ENCODE peak calls at places on chromosomes 5 and 9, in eight cellular contexts. One of them, this sample, is unnamed. For H3K4me1, the result is how much of the 10 kb centered on the place peaks cover.

GRCh38 chr5:10503997-10504761 is 59.7 kb upstream of the ANKRD33B start:
- DNase-seq in CD4-positive, CD25-positive, alpha-beta regulatory T cell: no peak
- DNase-seq in endothelial cell of umbilical vein: no peak
- DNase-seq in lower lobe of right lung: no peak
- DNase-seq in body of pancreas: peak
- DNase-seq in adipocyte: no peak
- DNase-seq in ovary: no peak
- DNase-seq in MM.1S: no peak
- DNase-seq in this sample: no peak

GRCh38 chr5:133773247-133774202 is 161.2 kb upstream of the FSTL4 start:
- DNase-seq in CD4-positive, CD25-positive, alpha-beta regulatory T cell: no peak
- DNase-seq in endothelial cell of umbilical vein: no peak
- DNase-seq in lower lobe of right lung: no peak
- DNase-seq in body of pancreas: no peak
- DNase-seq in adipocyte: no peak
- DNase-seq in ovary: no peak
- DNase-seq in MM.1S: no peak
- DNase-seq in this sample: no peak

GRCh38 chr5:4079881-4080280 is 484.2 kb downstream of the IRX1 start:
- DNase-seq in CD4-positive, CD25-positive, alpha-beta regulatory T cell: no peak
- DNase-seq in endothelial cell of umbilical vein: no peak
- DNase-seq in lower lobe of right lung: no peak
- DNase-seq in body of pancreas: no peak
- DNase-seq in adipocyte: no peak
- DNase-seq in ovary: no peak
- DNase-seq in MM.1S: no peak
- DNase-seq in this sample: no peak

GRCh38 chr9:130854086-130854485 is 19.0 kb downstream of the ABL1 start:
- DNase-seq in CD4-positive, CD25-positive, alpha-beta regulatory T cell: no peak
- DNase-seq in endothelial cell of umbilical vein: no peak
- DNase-seq in lower lobe of right lung: no peak
- DNase-seq in body of pancreas: no peak
- DNase-seq in adipocyte: no peak
- DNase-seq in ovary: no peak
- DNase-seq in MM.1S: no peak
- DNase-seq in this sample: no peak

GRCh38 chr5:178111925-178112324 is 1.4 kb upstream of the N4BP3 start:
- DNase-seq in CD4-positive, CD25-positive, alpha-beta regulatory T cell: no peak
- DNase-seq in endothelial cell of umbilical vein: no peak
- DNase-seq in lower lobe of right lung: no peak
- DNase-seq in body of pancreas: no peak
- DNase-seq in adipocyte: peak
- DNase-seq in ovary: no peak
- DNase-seq in MM.1S: no peak
- DNase-seq in this sample: no peak

GRCh38 chr9:133490865-133491655 is 12.2 kb upstream of the SLC2A6 start:
- DNase-seq in CD4-positive, CD25-positive, alpha-beta regulatory T cell: no peak
- DNase-seq in endothelial cell of umbilical vein: no peak
- DNase-seq in lower lobe of right lung: peak
- DNase-seq in body of pancreas: no peak
- DNase-seq in adipocyte: no peak
- DNase-seq in ovary: no peak
- DNase-seq in MM.1S: no peak
- DNase-seq in this sample: no peak

GRCh38 chr5:168449166-168449565 is 37.1 kb upstream of the RARS1 start:
- DNase-seq in CD4-positive, CD25-positive, alpha-beta regulatory T cell: no peak
- DNase-seq in endothelial cell of umbilical vein: no peak
- DNase-seq in lower lobe of right lung: no peak
- DNase-seq in body of pancreas: no peak
- DNase-seq in adipocyte: no peak
- DNase-seq in ovary: no peak
- DNase-seq in MM.1S: no peak
- DNase-seq in this sample: no peak

GRCh38 chr5:37867634-37868033 is 27.8 kb upstream of the GDNF start:
- DNase-seq in CD4-positive, CD25-positive, alpha-beta regulatory T cell: no peak
- DNase-seq in endothelial cell of umbilical vein: no peak
- DNase-seq in lower lobe of right lung: no peak
- DNase-seq in body of pancreas: no peak
- DNase-seq in adipocyte: no peak
- DNase-seq in ovary: no peak
- DNase-seq in MM.1S: no peak
- DNase-seq in this sample: no peak

GRCh38 chr9:123669355-123669754 is 260.6 kb downstream of the DENND1A start:
- DNase-seq in CD4-positive, CD25-positive, alpha-beta regulatory T cell: no peak
- DNase-seq in endothelial cell of umbilical vein: no peak
- DNase-seq in lower lobe of right lung: no peak
- DNase-seq in body of pancreas: no peak
- DNase-seq in adipocyte: peak
- DNase-seq in ovary: no peak
- DNase-seq in MM.1S: no peak
- DNase-seq in this sample: no peak

GRCh38 chr9:33076031-33076359 is 479 bp downstream of the SMU1 start:
- DNase-seq in CD4-positive, CD25-positive, alpha-beta regulatory T cell: no peak
- DNase-seq in endothelial cell of umbilical vein: no peak
- DNase-seq in lower lobe of right lung: no peak
- DNase-seq in body of pancreas: no peak
- DNase-seq in adipocyte: peak
- DNase-seq in ovary: no peak
- DNase-seq in MM.1S: peak
- DNase-seq in this sample: no peak

GRCh38 chr9:3824062-3824461 is 298.3 kb upstream of the RFX3 start:
- DNase-seq in CD4-positive, CD25-positive, alpha-beta regulatory T cell: no peak
- DNase-seq in endothelial cell of umbilical vein: no peak
- DNase-seq in lower lobe of right lung: no peak
- DNase-seq in body of pancreas: no peak
- DNase-seq in adipocyte: peak
- DNase-seq in ovary: no peak
- DNase-seq in MM.1S: no peak
- DNase-seq in this sample: no peak

GRCh38 chr9:80793706-80794105 is 895.6 kb downstream of the TLE1 start:
- DNase-seq in CD4-positive, CD25-positive, alpha-beta regulatory T cell: no peak
- DNase-seq in endothelial cell of umbilical vein: no peak
- DNase-seq in lower lobe of right lung: no peak
- DNase-seq in body of pancreas: no peak
- DNase-seq in adipocyte: no peak
- DNase-seq in ovary: no peak
- DNase-seq in MM.1S: no peak
- DNase-seq in this sample: no peak

GRCh38 chr5:143128412-143129071 is 274.9 kb downstream of the NR3C1 start:
- DNase-seq in CD4-positive, CD25-positive, alpha-beta regulatory T cell: no peak
- DNase-seq in endothelial cell of umbilical vein: no peak
- DNase-seq in lower lobe of right lung: no peak
- DNase-seq in body of pancreas: no peak
- DNase-seq in adipocyte: no peak
- DNase-seq in ovary: no peak
- DNase-seq in MM.1S: no peak
- DNase-seq in this sample: no peak

GRCh38 chr5:143129203-143129602 is 274.3 kb downstream of the NR3C1 start:
- DNase-seq in CD4-positive, CD25-positive, alpha-beta regulatory T cell: no peak
- DNase-seq in endothelial cell of umbilical vein: no peak
- DNase-seq in lower lobe of right lung: no peak
- DNase-seq in body of pancreas: no peak
- DNase-seq in adipocyte: no peak
- DNase-seq in ovary: no peak
- DNase-seq in MM.1S: no peak
- DNase-seq in this sample: no peak

GRCh38 chr5:143131983-143132382 is 271.5 kb downstream of the NR3C1 start:
- DNase-seq in CD4-positive, CD25-positive, alpha-beta regulatory T cell: no peak
- DNase-seq in endothelial cell of umbilical vein: no peak
- DNase-seq in lower lobe of right lung: no peak
- DNase-seq in body of pancreas: no peak
- DNase-seq in adipocyte: no peak
- DNase-seq in ovary: no peak
- DNase-seq in MM.1S: peak
- DNase-seq in this sample: no peak

GRCh38 chr5:143130891-143131290 is 272.6 kb downstream of the NR3C1 start:
- DNase-seq in CD4-positive, CD25-positive, alpha-beta regulatory T cell: no peak
- DNase-seq in endothelial cell of umbilical vein: no peak
- DNase-seq in lower lobe of right lung: no peak
- DNase-seq in body of pancreas: no peak
- DNase-seq in adipocyte: no peak
- DNase-seq in ovary: no peak
- DNase-seq in MM.1S: no peak
- DNase-seq in this sample: no peak

GRCh38 chr5:143129910-143130703 is 273.4 kb downstream of the NR3C1 start:
- DNase-seq in CD4-positive, CD25-positive, alpha-beta regulatory T cell: no peak
- DNase-seq in endothelial cell of umbilical vein: no peak
- DNase-seq in lower lobe of right lung: no peak
- DNase-seq in body of pancreas: no peak
- DNase-seq in adipocyte: no peak
- DNase-seq in ovary: no peak
- DNase-seq in MM.1S: no peak
- DNase-seq in this sample: no peak
- H3K4me1 ChIP-seq in CD4-positive, CD25-positive, alpha-beta regulatory T cell: under half
- H3K4me1 ChIP-seq in endothelial cell of umbilical vein: under half
- H3K4me1 ChIP-seq in lower lobe of right lung: under half
- H3K4me1 ChIP-seq in body of pancreas: under half
- H3K4me1 ChIP-seq in adipocyte: under half
- H3K4me1 ChIP-seq in ovary: under half
- H3K4me1 ChIP-seq in MM.1S: under half
- H3K4me1 ChIP-seq in this sample: under half

GRCh38 chr5:17432571-17432970 is 65.5 kb upstream of the TAF11L2 start:
- DNase-seq in CD4-positive, CD25-positive, alpha-beta regulatory T cell: no peak
- DNase-seq in endothelial cell of umbilical vein: no peak
- DNase-seq in lower lobe of right lung: no peak
- DNase-seq in body of pancreas: no peak
- DNase-seq in adipocyte: no peak
- DNase-seq in ovary: no peak
- DNase-seq in MM.1S: no peak
- DNase-seq in this sample: no peak
- H3K4me1 ChIP-seq in CD4-positive, CD25-positive, alpha-beta regulatory T cell: under half
- H3K4me1 ChIP-seq in endothelial cell of umbilical vein: under half
- H3K4me1 ChIP-seq in lower lobe of right lung: under half
- H3K4me1 ChIP-seq in body of pancreas: under half
- H3K4me1 ChIP-seq in adipocyte: under half
- H3K4me1 ChIP-seq in ovary: under half
- H3K4me1 ChIP-seq in MM.1S: under half
- H3K4me1 ChIP-seq in this sample: under half

DNA sequence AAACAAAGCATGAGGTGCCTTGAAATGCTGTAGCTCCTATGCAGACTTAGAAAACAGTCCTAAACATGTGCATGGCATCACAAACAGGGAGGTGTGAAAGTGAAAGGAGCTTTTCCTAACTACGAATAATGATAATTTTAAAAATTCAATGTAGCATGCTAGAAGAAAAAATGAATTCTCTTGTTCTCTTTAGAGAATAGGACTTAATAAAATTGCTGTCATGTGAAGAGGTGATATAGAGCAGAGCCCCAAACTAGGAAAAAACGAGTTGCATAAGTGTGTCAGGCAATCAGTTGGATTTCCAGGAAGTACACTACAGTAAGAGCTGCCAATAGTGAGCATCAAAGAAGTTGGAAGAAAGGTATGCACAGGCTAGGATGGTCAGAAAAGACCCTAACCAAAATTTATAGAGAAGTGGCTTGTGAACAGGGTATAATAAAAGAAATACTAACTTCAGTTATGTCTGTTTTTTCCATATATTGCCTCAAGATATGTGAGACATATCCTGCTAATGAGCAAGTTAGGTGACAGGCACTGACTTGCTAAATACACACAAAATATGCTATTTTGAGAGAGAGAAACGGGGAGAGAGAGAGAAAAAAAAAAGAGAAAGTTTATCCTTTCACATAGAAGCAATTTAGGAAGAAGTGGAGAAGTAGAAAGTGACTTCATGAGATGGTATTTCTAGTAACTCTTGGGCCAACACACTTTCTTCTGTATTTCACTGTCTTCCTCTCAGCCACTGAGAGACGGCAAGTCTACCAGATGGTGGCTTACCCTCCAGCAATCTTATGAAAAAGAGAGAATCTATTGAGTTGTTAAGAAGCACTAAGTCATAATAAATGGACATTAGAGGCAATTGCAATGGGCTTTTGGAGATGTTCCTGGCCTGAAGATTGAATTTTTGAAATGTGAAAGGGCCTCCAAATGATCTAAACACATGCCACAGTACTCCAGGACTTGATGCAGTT is 18.1 kb downstream of the ITGA2 start:
- DNase-seq in CD4-positive, CD25-positive, alpha-beta regulatory T cell: no peak
- DNase-seq in endothelial cell of umbilical vein: peak
- DNase-seq in lower lobe of right lung: no peak
- DNase-seq in body of pancreas: no peak
- DNase-seq in adipocyte: no peak
- DNase-seq in ovary: no peak
- DNase-seq in MM.1S: no peak
- DNase-seq in this sample: no peak
- H3K4me1 ChIP-seq in CD4-positive, CD25-positive, alpha-beta regulatory T cell: under half
- H3K4me1 ChIP-seq in endothelial cell of umbilical vein: half or more
- H3K4me1 ChIP-seq in lower lobe of right lung: under half
- H3K4me1 ChIP-seq in body of pancreas: under half
- H3K4me1 ChIP-seq in adipocyte: under half
- H3K4me1 ChIP-seq in ovary: under half
- H3K4me1 ChIP-seq in MM.1S: under half
- H3K4me1 ChIP-seq in this sample: under half

GRCh38 chr5:160468576-160468975 is 46.9 kb downstream of the PTTG1 start:
- DNase-seq in CD4-positive, CD25-positive, alpha-beta regulatory T cell: no peak
- DNase-seq in endothelial cell of umbilical vein: no peak
- DNase-seq in lower lobe of right lung: no peak
- DNase-seq in body of pancreas: no peak
- DNase-seq in adipocyte: no peak
- DNase-seq in ovary: no peak
- DNase-seq in MM.1S: no peak
- DNase-seq in this sample: no peak

GRCh38 chr5:160471761-160472160 is 50.1 kb downstream of the PTTG1 start:
- DNase-seq in CD4-positive, CD25-positive, alpha-beta regulatory T cell: no peak
- DNase-seq in endothelial cell of umbilical vein: no peak
- DNase-seq in lower lobe of right lung: no peak
- DNase-seq in body of pancreas: no peak
- DNase-seq in adipocyte: no peak
- DNase-seq in ovary: no peak
- DNase-seq in MM.1S: no peak
- DNase-seq in this sample: no peak

GRCh38 chr5:160467555-160468418 is 46.1 kb downstream of the PTTG1 start:
- DNase-seq in CD4-positive, CD25-positive, alpha-beta regulatory T cell: peak
- DNase-seq in endothelial cell of umbilical vein: peak
- DNase-seq in lower lobe of right lung: peak
- DNase-seq in body of pancreas: peak
- DNase-seq in adipocyte: peak
- DNase-seq in ovary: peak
- DNase-seq in MM.1S: peak
- DNase-seq in this sample: no peak

GRCh38 chr5:160470437-160471341 is 49.0 kb downstream of the PTTG1 start:
- DNase-seq in CD4-positive, CD25-positive, alpha-beta regulatory T cell: no peak
- DNase-seq in endothelial cell of umbilical vein: peak
- DNase-seq in lower lobe of right lung: no peak
- DNase-seq in body of pancreas: no peak
- DNase-seq in adipocyte: peak
- DNase-seq in ovary: no peak
- DNase-seq in MM.1S: no peak
- DNase-seq in this sample: no peak

GRCh38 chr5:160469156-160470144 is 47.8 kb downstream of the PTTG1 start:
- DNase-seq in CD4-positive, CD25-positive, alpha-beta regulatory T cell: no peak
- DNase-seq in endothelial cell of umbilical vein: no peak
- DNase-seq in lower lobe of right lung: no peak
- DNase-seq in body of pancreas: no peak
- DNase-seq in adipocyte: no peak
- DNase-seq in ovary: no peak
- DNase-seq in MM.1S: peak
- DNase-seq in this sample: no peak
- H3K4me1 ChIP-seq in CD4-positive, CD25-positive, alpha-beta regulatory T cell: half or more
- H3K4me1 ChIP-seq in endothelial cell of umbilical vein: half or more
- H3K4me1 ChIP-seq in lower lobe of right lung: under half
- H3K4me1 ChIP-seq in body of pancreas: under half
- H3K4me1 ChIP-seq in adipocyte: under half
- H3K4me1 ChIP-seq in ovary: under half
- H3K4me1 ChIP-seq in MM.1S: under half
- H3K4me1 ChIP-seq in this sample: under half

This sample was measured in ascending aorta.